ENCODE peak calls at places on chromosomes 6 and 20, in four cellular contexts. T, C, S and L are unnamed samples.
A peak's percentile ranks its signal among the peaks of the same experiment; 100 is the strongest.

GRCh38 chr20:29740601-29740950 is 1516.9 kb upstream of the DEFB115 start:
- DNase-seq in T (no peak), C (no peak), S (no peak), L (peak; percentile 2)

GRCh38 chr6:4903751-4904370 is 100.0 kb downstream of the RPP40 start:
- DNase-seq in T (no peak), C (no peak), S (no peak), L (no peak)

GRCh38 chr6:134453792-134454510 is 136.0 kb upstream of the SGK1 start:
- DNase-seq in T (no peak), C (no peak), S (no peak), L (no peak)

GRCh38 chr6:133623065-133623464 is 265.8 kb upstream of the TCF21 start:
- DNase-seq in T (no peak), C (peak; percentile 63), S (peak; percentile 24), L (no peak)

GRCh38 chr20:23049933-23050838 is 714 bp upstream of the THBD start:
- DNase-seq in T (peak; percentile 22), C (no peak), S (peak; percentile 78), L (peak; percentile 35)

GRCh38 chr6:134740473-134741192 is 209.3 kb downstream of the ALDH8A1 start:
- DNase-seq in T (no peak), C (no peak), S (peak; percentile 4), L (no peak)

GRCh38 chr6:108998460-108998859 is 96.2 kb downstream of the SESN1 start:
- DNase-seq in T (no peak), C (no peak), S (no peak), L (no peak)

GRCh38 chr6:163964778-163965177 is 550.3 kb downstream of the QKI start:
- DNase-seq in T (no peak), C (no peak), S (no peak), L (no peak)

GRCh38 chr6:18507018-18507415 is 119.9 kb downstream of the RNF144B start:
- DNase-seq in T (no peak), C (no peak), S (no peak), L (no peak)

GRCh38 chr20:29740951-29741593 is 1516.4 kb upstream of the DEFB115 start:
- DNase-seq in T (no peak), C (no peak), S (no peak), L (peak; percentile 15)

GRCh38 chr6:129186988-129187387 is 304.1 kb downstream of the LAMA2 start:
- DNase-seq in T (no peak), C (no peak), S (peak; percentile 63), L (no peak)

GRCh38 chr20:1306316-1307135 is 22.4 kb downstream of the SDCBP2 start:
- DNase-seq in T (no peak), C (no peak), S (no peak), L (no peak)

GRCh38 chr6:117387454-117387974 is 38.2 kb downstream of the ROS1 start:
- DNase-seq in T (no peak), C (no peak), S (no peak), L (no peak)

GRCh38 chr6:109349419-109349987 is 32.8 kb downstream of the CD164 start:
- DNase-seq in T (no peak), C (peak; percentile 33), S (peak; percentile 58), L (no peak)

GRCh38 chr6:116175344-116175743 is 49.4 kb upstream of the COL10A1 start:
- DNase-seq in T (no peak), C (no peak), S (peak; percentile 4), L (no peak)

GRCh38 chr6:41582540-41582939 is 36.4 kb downstream of the FOXP4 start:
- DNase-seq in T (no peak), C (no peak), S (no peak), L (no peak)

GRCh38 chr6:39892490-39893129 is 41.7 kb downstream of the MOCS1 start:
- DNase-seq in T (no peak), C (peak; percentile 10), S (peak; percentile 55), L (peak; percentile 64)

GRCh38 chr20:41187668-41188067 is 50.3 kb downstream of the PLCG1 start:
- DNase-seq in T (no peak), C (no peak), S (no peak), L (no peak)

GRCh38 chr6:11766589-11767450 is 11.8 kb downstream of the ADTRP start:
- DNase-seq in T (no peak), C (peak; percentile 98), S (peak; percentile 89), L (no peak)

GRCh38 chr6:79617521-79617941 is 13.6 kb upstream of the SH3BGRL2 start:
- DNase-seq in T (no peak), C (no peak), S (no peak), L (no peak)

GRCh38 chr20:56460459-56460858 is 8.0 kb upstream of the RTF2 start:
- DNase-seq in T (no peak), C (no peak), S (no peak), L (no peak)

GRCh38 chr6:7468382-7469081 is 72.9 kb upstream of the DSP start:
- DNase-seq in T (no peak), C (peak; percentile 9), S (peak; percentile 77), L (no peak)

GRCh38 chr6:62103186-62103859 is 182.7 kb downstream of the KHDRBS2 start:
- DNase-seq in T (no peak), C (no peak), S (no peak), L (no peak)

DNA sequence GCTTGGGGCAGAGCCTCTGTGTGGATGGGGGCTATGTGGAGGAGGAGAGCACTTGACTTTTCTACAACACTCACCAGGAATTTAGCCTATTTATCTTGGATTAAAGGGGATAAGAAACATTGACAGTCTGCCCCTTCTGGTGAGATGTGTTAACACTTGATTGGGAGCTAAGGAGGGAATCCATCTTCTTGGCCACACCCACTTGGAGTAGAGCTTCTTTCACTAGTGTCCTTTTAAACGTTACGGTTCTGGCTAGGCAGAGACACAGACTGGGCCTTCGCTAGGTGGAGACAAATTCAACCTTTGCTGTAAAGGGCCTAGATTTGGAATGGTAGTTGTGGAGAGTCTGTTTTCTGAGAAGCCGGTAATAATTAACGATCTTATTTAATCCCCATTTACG is 15.5 kb upstream of the TPBG start:
- DNase-seq in T (no peak), C (no peak), S (no peak), L (no peak)
- TF ChIP-seq CTCF in T (no peak), C (no peak), S (no peak), L (no peak)

DNA sequence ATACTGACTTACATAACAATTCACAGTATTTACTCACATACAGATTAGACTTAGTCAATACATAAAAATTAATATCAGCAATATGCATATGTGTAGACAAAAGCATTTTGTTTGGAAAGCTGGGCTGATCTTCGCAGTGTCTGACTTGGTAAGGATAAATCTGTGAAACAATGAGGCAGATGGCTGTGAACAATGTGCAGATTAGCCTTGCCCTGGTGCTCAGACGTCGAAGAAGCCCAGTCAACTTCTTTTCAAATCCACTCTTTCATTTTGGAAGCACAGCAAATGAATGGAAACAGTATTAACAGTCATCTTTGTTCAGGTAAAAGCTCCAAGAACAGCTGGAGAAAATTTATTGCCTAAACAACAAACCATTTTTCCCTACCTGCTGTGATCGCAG is 116.7 kb downstream of the DST start:
- DNase-seq in T (no peak), C (no peak), S (no peak), L (no peak)
- TF ChIP-seq CTCF in T (no peak), C (no peak), S (no peak), L (no peak)

DNA sequence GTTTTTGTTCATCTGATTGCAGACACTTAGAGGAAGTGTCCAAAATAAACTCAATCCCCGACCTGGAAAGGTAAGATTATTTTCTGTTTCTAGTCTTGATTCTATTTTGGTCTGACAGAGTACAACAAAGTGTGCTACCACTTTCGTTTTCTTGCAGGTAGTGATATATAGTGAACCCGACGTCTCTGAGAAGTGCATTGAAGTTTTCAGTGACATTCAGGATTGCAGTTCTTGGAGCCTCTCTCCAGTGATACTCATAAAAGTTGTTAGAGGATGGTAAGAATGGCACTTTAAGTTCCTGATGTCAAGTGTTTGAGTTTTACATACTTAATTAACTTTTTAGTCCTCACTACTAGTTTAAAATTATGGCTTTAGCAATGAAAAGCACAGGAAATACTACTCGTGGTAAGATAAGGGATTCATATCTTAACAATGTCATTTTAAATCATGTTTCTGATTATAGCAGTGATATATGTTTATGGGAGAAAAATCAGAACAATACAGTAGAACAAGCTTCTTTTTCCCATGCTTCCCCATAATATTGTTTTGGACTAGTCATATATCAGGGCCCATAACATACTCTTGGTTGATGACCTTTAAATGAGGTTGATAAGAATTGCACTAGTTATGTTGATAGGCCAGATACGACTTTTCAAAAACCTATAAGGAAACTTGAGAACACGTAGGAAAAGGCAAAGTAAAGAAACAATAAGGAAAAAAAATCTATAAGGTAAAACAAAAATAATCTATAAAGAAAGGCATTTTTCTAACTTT is 104.0 kb downstream of the RTN4IP1 start:
- DNase-seq in T (peak; percentile 57), C (no peak), S (peak; percentile 49), L (peak; percentile 44)
- TF ChIP-seq CTCF in T (no peak), C (no peak), S (no peak), L (no peak)

GRCh38 chr6:135759831-135760230 is 91.7 kb upstream of the PDE7B start:
- DNase-seq in T (no peak), C (no peak), S (no peak), L (no peak)
- TF ChIP-seq CTCF in T (no peak), C (no peak), S (no peak), L (no peak)

GRCh38 chr6:115016593-115016992 is 673.8 kb upstream of the HS3ST5 start:
- DNase-seq in T (no peak), C (no peak), S (no peak), L (no peak)
- TF ChIP-seq CTCF in T (no peak), C (no peak), S (no peak), L (no peak)

GRCh38 chr20:49395659-49396058 is 86.8 kb downstream of the KCNB1 start:
- DNase-seq in T (no peak), C (no peak), S (no peak), L (no peak)

GRCh38 chr20:49395183-49395582 is 87.3 kb downstream of the KCNB1 start:
- DNase-seq in T (no peak), C (no peak), S (no peak), L (no peak)

GRCh38 chr20:49397525-49397924 is 84.9 kb downstream of the KCNB1 start:
- DNase-seq in T (no peak), C (no peak), S (peak; percentile 86), L (no peak)

GRCh38 chr20:49394757-49395156 is 87.7 kb downstream of the KCNB1 start:
- DNase-seq in T (no peak), C (no peak), S (no peak), L (no peak)

GRCh38 chr20:49396230-49396629 is 86.2 kb downstream of the KCNB1 start:
- DNase-seq in T (no peak), C (no peak), S (no peak), L (no peak)
- TF ChIP-seq CTCF in T (no peak), C (no peak), S (no peak), L (no peak)

DNA sequence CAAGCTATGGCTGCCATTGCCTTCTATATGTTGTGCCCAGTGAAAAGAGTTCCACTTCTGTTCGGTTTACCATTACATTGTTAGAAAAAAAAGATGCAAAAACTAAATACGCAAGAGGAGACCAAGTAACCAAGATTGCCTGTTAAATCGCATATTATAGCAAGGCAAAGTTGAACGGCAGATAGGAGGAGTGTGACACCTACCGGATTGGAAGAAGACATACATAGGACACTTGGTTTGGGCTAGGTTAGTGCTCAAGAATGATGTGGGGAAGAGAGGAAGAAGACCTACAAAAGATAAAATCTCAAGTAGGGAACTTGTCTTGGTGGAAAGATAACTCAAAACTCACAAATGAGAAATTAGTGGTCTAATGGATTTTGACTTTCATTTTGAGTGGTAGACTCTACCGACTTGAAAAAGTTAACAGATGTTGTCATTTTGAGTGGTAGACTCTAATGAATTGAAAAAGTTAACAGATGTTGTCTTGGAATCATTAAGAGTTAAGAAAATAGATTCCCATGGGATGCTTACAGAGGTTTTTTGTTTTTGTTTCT is 95.5 kb downstream of the F13A1 start:
- DNase-seq in T (no peak), C (no peak), S (no peak), L (no peak)
- TF ChIP-seq CTCF in T (no peak), C (no peak), S (no peak), L (no peak)

GRCh38 chr6:149035806-149036205 is 281.7 kb upstream of the TAB2 start:
- DNase-seq in T (no peak), C (no peak), S (no peak), L (no peak)
- TF ChIP-seq CTCF in T (no peak), C (no peak), S (no peak), L (no peak)